ENCODE peak calls at places on chromosomes 7 and 10, in five cellular contexts. One of them, this sample, is unnamed.

GRCh38 chr10:60312818-60313588 is 76.7 kb downstream of the ANK3 start:
- DNase-seq in hepatocyte: no peak
- DNase-seq in AG04450: no peak
- DNase-seq in mammary epithelial cell: peak
- DNase-seq in cardiac fibroblast: peak
- DNase-seq in this sample: no peak

GRCh38 chr10:103504181-103504783 is 10.8 kb downstream of the NEURL1 start:
- DNase-seq in hepatocyte: peak
- DNase-seq in AG04450: peak
- DNase-seq in mammary epithelial cell: peak
- DNase-seq in cardiac fibroblast: peak
- DNase-seq in this sample: no peak

GRCh38 chr10:59346321-59346720 is 16.0 kb downstream of the FAM13C start:
- DNase-seq in hepatocyte: peak
- DNase-seq in AG04450: no peak
- DNase-seq in mammary epithelial cell: no peak
- DNase-seq in cardiac fibroblast: peak
- DNase-seq in this sample: no peak

GRCh38 chr7:24982917-24983316 is 2.9 kb upstream of the OSBPL3 start:
- DNase-seq in hepatocyte: no peak
- DNase-seq in AG04450: no peak
- DNase-seq in mammary epithelial cell: no peak
- DNase-seq in cardiac fibroblast: no peak
- DNase-seq in this sample: no peak

GRCh38 chr7:145978769-145979168 is 137.8 kb upstream of the CNTNAP2 start:
- DNase-seq in hepatocyte: peak
- DNase-seq in AG04450: no peak
- DNase-seq in mammary epithelial cell: no peak
- DNase-seq in cardiac fibroblast: no peak
- DNase-seq in this sample: no peak

GRCh38 chr7:44805950-44806349 is 9.5 kb downstream of the PPIA start:
- DNase-seq in hepatocyte: no peak
- DNase-seq in AG04450: no peak
- DNase-seq in mammary epithelial cell: no peak
- DNase-seq in cardiac fibroblast: no peak
- DNase-seq in this sample: no peak

GRCh38 chr7:519429-519973 is at the start of gene PDGFA:
- DNase-seq in hepatocyte: peak
- DNase-seq in AG04450: no peak
- DNase-seq in mammary epithelial cell: peak
- DNase-seq in cardiac fibroblast: peak
- DNase-seq in this sample: no peak

GRCh38 chr10:121910673-121911420 is 17.0 kb downstream of the ATE1 start:
- DNase-seq in hepatocyte: no peak
- DNase-seq in AG04450: peak
- DNase-seq in mammary epithelial cell: peak
- DNase-seq in cardiac fibroblast: peak
- DNase-seq in this sample: no peak

DNA sequence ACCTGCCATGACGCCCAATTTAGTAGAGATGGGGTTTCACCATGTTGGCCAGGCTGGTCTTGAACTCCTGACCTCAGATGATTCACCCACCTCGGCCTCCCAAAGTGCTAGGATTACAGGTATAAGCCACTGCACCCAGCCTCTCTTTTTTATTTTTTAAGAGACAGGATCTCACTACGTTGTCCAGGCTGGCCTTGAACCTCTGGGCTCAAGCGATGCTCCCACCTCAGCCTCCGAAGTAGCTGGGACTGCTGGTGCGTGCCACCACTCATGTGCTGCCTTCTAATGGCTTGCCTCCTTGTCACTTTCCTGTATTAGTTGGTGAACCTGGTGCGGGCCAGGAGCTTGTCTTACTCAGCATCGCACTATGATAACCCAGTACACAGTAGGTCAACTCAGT is 27.0 kb downstream of the KLRG2 start:
- DNase-seq in hepatocyte: no peak
- DNase-seq in AG04450: no peak
- DNase-seq in mammary epithelial cell: no peak
- DNase-seq in cardiac fibroblast: no peak
- DNase-seq in this sample: no peak
- H3K4me3 ChIP-seq in hepatocyte: no peak
- H3K4me3 ChIP-seq in AG04450: no peak
- H3K4me3 ChIP-seq in mammary epithelial cell: no peak
- H3K4me3 ChIP-seq in cardiac fibroblast: no peak
- H3K4me3 ChIP-seq in this sample: no peak

GRCh38 chr10:124529661-124530214 is 68.1 kb downstream of the LHPP start:
- DNase-seq in hepatocyte: no peak
- DNase-seq in AG04450: no peak
- DNase-seq in mammary epithelial cell: no peak
- DNase-seq in cardiac fibroblast: no peak
- DNase-seq in this sample: no peak
- H3K4me3 ChIP-seq in hepatocyte: no peak
- H3K4me3 ChIP-seq in AG04450: no peak
- H3K4me3 ChIP-seq in mammary epithelial cell: no peak
- H3K4me3 ChIP-seq in cardiac fibroblast: no peak
- H3K4me3 ChIP-seq in this sample: no peak

GRCh38 chr10:7482992-7483391 is 72.2 kb upstream of the SFMBT2 start:
- DNase-seq in hepatocyte: no peak
- DNase-seq in AG04450: no peak
- DNase-seq in mammary epithelial cell: no peak
- DNase-seq in cardiac fibroblast: no peak
- DNase-seq in this sample: no peak

GRCh38 chr10:7481382-7481765 is 70.5 kb upstream of the SFMBT2 start:
- DNase-seq in hepatocyte: no peak
- DNase-seq in AG04450: no peak
- DNase-seq in mammary epithelial cell: no peak
- DNase-seq in cardiac fibroblast: peak
- DNase-seq in this sample: no peak

GRCh38 chr10:7479861-7480598 is 69.2 kb upstream of the SFMBT2 start:
- DNase-seq in hepatocyte: no peak
- DNase-seq in AG04450: no peak
- DNase-seq in mammary epithelial cell: no peak
- DNase-seq in cardiac fibroblast: no peak
- DNase-seq in this sample: no peak

GRCh38 chr10:7478727-7479457 is 68.1 kb upstream of the SFMBT2 start:
- DNase-seq in hepatocyte: no peak
- DNase-seq in AG04450: no peak
- DNase-seq in mammary epithelial cell: no peak
- DNase-seq in cardiac fibroblast: no peak
- DNase-seq in this sample: no peak

GRCh38 chr10:7480742-7481381 is 70.0 kb upstream of the SFMBT2 start:
- DNase-seq in hepatocyte: no peak
- DNase-seq in AG04450: no peak
- DNase-seq in mammary epithelial cell: no peak
- DNase-seq in cardiac fibroblast: no peak
- DNase-seq in this sample: no peak
- H3K4me3 ChIP-seq in hepatocyte: no peak
- H3K4me3 ChIP-seq in AG04450: no peak
- H3K4me3 ChIP-seq in mammary epithelial cell: no peak
- H3K4me3 ChIP-seq in cardiac fibroblast: no peak
- H3K4me3 ChIP-seq in this sample: no peak

GRCh38 chr7:107044347-107045194 is at the start of gene PRKAR2B:
- DNase-seq in hepatocyte: peak
- DNase-seq in AG04450: peak
- DNase-seq in mammary epithelial cell: peak
- DNase-seq in cardiac fibroblast: peak
- DNase-seq in this sample: peak

GRCh38 chr7:107045195-107045960 is 873 bp downstream of the PRKAR2B start:
- DNase-seq in hepatocyte: no peak
- DNase-seq in AG04450: no peak
- DNase-seq in mammary epithelial cell: no peak
- DNase-seq in cardiac fibroblast: no peak
- DNase-seq in this sample: no peak

GRCh38 chr7:107045980-107046379 is 1.5 kb downstream of the PRKAR2B start:
- DNase-seq in hepatocyte: no peak
- DNase-seq in AG04450: peak
- DNase-seq in mammary epithelial cell: no peak
- DNase-seq in cardiac fibroblast: no peak
- DNase-seq in this sample: no peak

GRCh38 chr7:107047902-107048782 is 3.6 kb downstream of the PRKAR2B start:
- DNase-seq in hepatocyte: no peak
- DNase-seq in AG04450: no peak
- DNase-seq in mammary epithelial cell: no peak
- DNase-seq in cardiac fibroblast: no peak
- DNase-seq in this sample: no peak

DNA sequence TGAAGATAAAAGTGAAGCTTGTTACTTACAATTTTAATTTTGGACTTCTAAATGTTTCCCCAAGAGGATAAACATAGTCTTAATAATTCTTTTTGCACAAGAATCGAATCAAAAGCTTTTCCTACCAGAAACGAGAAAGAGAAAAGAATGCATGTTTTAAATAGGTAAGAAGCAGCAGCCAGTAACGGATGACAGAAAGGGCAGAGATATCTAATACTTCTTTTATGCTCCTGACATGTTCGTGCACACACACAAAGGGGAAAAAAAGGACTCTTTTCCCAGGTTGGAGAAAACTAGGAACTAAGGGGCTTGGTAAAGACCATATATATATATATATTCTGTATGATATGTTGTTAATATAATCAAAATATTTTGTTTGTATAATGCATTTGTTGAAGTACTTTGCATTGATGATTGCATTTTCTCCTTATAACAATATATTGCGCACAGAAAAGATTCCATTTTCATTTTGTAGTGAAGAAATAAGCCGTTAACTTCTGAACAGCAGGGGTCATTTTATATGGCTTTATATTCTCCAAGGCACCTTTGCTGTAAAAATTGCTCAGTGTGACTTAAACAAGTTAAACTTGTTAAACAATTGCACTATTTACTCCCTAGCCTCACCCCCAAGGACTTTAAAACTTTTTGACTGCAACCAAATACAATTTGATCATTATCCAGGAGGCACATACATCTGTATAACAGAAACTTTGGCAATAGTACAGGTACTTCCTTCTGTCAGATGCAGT is 2.2 kb downstream of the PRKAR2B start:
- DNase-seq in hepatocyte: no peak
- DNase-seq in AG04450: no peak
- DNase-seq in mammary epithelial cell: no peak
- DNase-seq in cardiac fibroblast: no peak
- DNase-seq in this sample: no peak
- H3K4me3 ChIP-seq in hepatocyte: peak
- H3K4me3 ChIP-seq in AG04450: no peak
- H3K4me3 ChIP-seq in mammary epithelial cell: no peak
- H3K4me3 ChIP-seq in cardiac fibroblast: no peak
- H3K4me3 ChIP-seq in this sample: peak

GRCh38 chr10:75095631-75096030 is 15.8 kb upstream of the SAMD8 start:
- DNase-seq in hepatocyte: no peak
- DNase-seq in AG04450: no peak
- DNase-seq in mammary epithelial cell: no peak
- DNase-seq in cardiac fibroblast: no peak
- DNase-seq in this sample: no peak

GRCh38 chr10:75099952-75100763 is 11.3 kb upstream of the SAMD8 start:
- DNase-seq in hepatocyte: peak
- DNase-seq in AG04450: peak
- DNase-seq in mammary epithelial cell: peak
- DNase-seq in cardiac fibroblast: peak
- DNase-seq in this sample: no peak

GRCh38 chr10:75096749-75097148 is 14.7 kb upstream of the SAMD8 start:
- DNase-seq in hepatocyte: no peak
- DNase-seq in AG04450: no peak
- DNase-seq in mammary epithelial cell: peak
- DNase-seq in cardiac fibroblast: no peak
- DNase-seq in this sample: no peak

GRCh38 chr10:75098902-75099673 is 12.4 kb upstream of the SAMD8 start:
- DNase-seq in hepatocyte: no peak
- DNase-seq in AG04450: no peak
- DNase-seq in mammary epithelial cell: no peak
- DNase-seq in cardiac fibroblast: no peak
- DNase-seq in this sample: no peak

DNA sequence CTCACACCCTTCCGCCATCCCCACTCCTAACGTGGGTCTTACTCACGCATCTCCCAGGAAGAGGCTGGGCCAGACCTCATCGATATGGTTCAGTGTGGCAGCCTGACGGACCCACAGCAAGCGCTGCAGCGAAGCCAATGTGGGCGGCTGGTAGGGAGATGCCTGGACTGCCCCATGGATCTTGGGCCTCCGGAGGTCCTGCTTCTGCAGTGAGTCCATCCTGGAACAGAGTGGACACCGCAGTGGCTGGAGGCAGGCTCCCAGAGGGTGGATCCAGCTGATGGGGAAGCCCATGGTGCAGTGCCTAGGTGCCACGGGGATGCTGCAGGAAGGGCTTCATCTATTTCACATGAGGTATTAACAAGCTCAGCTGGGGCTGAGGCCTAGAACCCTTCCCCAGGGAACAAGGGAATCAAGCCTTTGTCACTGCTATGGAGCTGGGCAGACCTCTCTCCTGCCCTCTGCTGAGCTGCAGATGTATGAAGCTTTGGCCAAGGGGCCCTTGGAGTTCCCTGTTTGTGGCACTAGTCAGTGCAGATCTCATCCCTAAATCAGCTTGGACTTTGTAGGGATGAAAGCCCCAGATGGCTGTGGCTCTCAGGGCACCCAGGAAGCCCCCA is 13.7 kb upstream of the SAMD8 start:
- DNase-seq in hepatocyte: no peak
- DNase-seq in AG04450: no peak
- DNase-seq in mammary epithelial cell: no peak
- DNase-seq in cardiac fibroblast: peak
- DNase-seq in this sample: no peak
- H3K4me3 ChIP-seq in hepatocyte: no peak
- H3K4me3 ChIP-seq in AG04450: no peak
- H3K4me3 ChIP-seq in mammary epithelial cell: no peak
- H3K4me3 ChIP-seq in cardiac fibroblast: no peak
- H3K4me3 ChIP-seq in this sample: no peak